ENCODE peak calls at places on chromosomes 4 and X, in seven cellular contexts. One of them, this sample, is unnamed.

GRCh38 chr4:25927361-25928040 is 13.5 kb downstream of the SMIM20 start:
- DNase-seq in cardiac muscle cell: no peak
- DNase-seq in uterus: no peak
- DNase-seq in T-helper 2 cell: no peak
- DNase-seq in posterior vena cava: no peak
- DNase-seq in AML-193: no peak
- DNase-seq in tibial artery: no peak
- DNase-seq in this sample: no peak

GRCh38 chr4:39024311-39024865 is 7.8 kb downstream of the TMEM156 start:
- DNase-seq in uterus: no peak
- DNase-seq in AML-193: no peak
- DNase-seq in posterior vena cava: no peak
- DNase-seq in tibial artery: no peak
- DNase-seq in cardiac muscle cell: no peak
- DNase-seq in T-helper 2 cell: no peak
- DNase-seq in this sample: no peak

GRCh38 chr4:55866290-55866907 is 13.0 kb downstream of the EXOC1 start:
- DNase-seq in posterior vena cava: no peak
- DNase-seq in uterus: no peak
- DNase-seq in AML-193: peak; percentile 48
- DNase-seq in T-helper 2 cell: no peak
- DNase-seq in tibial artery: no peak
- DNase-seq in cardiac muscle cell: peak; percentile 93
- DNase-seq in this sample: peak; percentile 60

GRCh38 chrX:14801136-14801535 is 71.7 kb downstream of the FANCB start:
- DNase-seq in T-helper 2 cell: no peak
- DNase-seq in tibial artery: no peak
- DNase-seq in cardiac muscle cell: no peak
- DNase-seq in AML-193: no peak
- DNase-seq in uterus: no peak
- DNase-seq in posterior vena cava: no peak
- DNase-seq in this sample: peak; percentile 28

GRCh38 chrX:33434256-33435092 is 223.1 kb upstream of the DMD start:
- DNase-seq in AML-193: no peak
- DNase-seq in uterus: peak; percentile 27
- DNase-seq in T-helper 2 cell: peak; percentile 11
- DNase-seq in cardiac muscle cell: peak; percentile 37
- DNase-seq in tibial artery: peak; percentile 64
- DNase-seq in posterior vena cava: no peak
- DNase-seq in this sample: peak; percentile 27

GRCh38 chr4:118729287-118730286 is 44.4 kb downstream of the METTL14 start:
- DNase-seq in uterus: no peak
- DNase-seq in tibial artery: no peak
- DNase-seq in T-helper 2 cell: peak; percentile 63
- DNase-seq in cardiac muscle cell: peak; percentile 59
- DNase-seq in AML-193: no peak
- DNase-seq in posterior vena cava: no peak
- DNase-seq in this sample: peak; percentile 18

GRCh38 chr4:6235012-6235411 is 34.6 kb upstream of the WFS1 start:
- DNase-seq in uterus: no peak
- DNase-seq in tibial artery: peak; percentile 20
- DNase-seq in T-helper 2 cell: no peak
- DNase-seq in AML-193: no peak
- DNase-seq in posterior vena cava: peak; percentile 44
- DNase-seq in cardiac muscle cell: no peak
- DNase-seq in this sample: no peak

GRCh38 chr4:71687057-71687456 is 96.8 kb downstream of the GC start:
- DNase-seq in uterus: no peak
- DNase-seq in posterior vena cava: no peak
- DNase-seq in tibial artery: no peak
- DNase-seq in AML-193: no peak
- DNase-seq in T-helper 2 cell: no peak
- DNase-seq in cardiac muscle cell: no peak
- DNase-seq in this sample: no peak